ENCODE peak calls at places on chromosomes 11 and 22, in six cellular contexts. G, J, C, W, I and M are unnamed samples.

GRCh38 chr11:122754553-122755322 is 83.6 kb upstream of the CRTAM start:
- DNase-seq in G (no peak), J (peak; percentile 54), C (no peak), W (peak; percentile 11), I (peak; percentile 54), M (peak; percentile 73)

GRCh38 chr11:93724090-93724489 is 17.2 kb downstream of the TAF1D start:
- DNase-seq in G (no peak), J (no peak), C (no peak), W (no peak), I (no peak), M (no peak)

GRCh38 chr11:118608268-118609214 is 1.1 kb downstream of the PHLDB1 start:
- DNase-seq in G (peak; percentile 83), J (peak; percentile 93), C (peak; percentile 86), W (peak; percentile 75), I (peak; percentile 54), M (peak; percentile 89)

GRCh38 chr11:48043111-48043997 is 63.0 kb downstream of the PTPRJ start:
- DNase-seq in G (no peak), J (no peak), C (no peak), W (no peak), I (no peak), M (peak; percentile 72)

GRCh38 chr11:110251837-110252236 is 44.6 kb downstream of the RDX start:
- DNase-seq in G (peak; percentile 77), J (no peak), C (no peak), W (no peak), I (no peak), M (no peak)

GRCh38 chr11:17700991-17701390 is 18.4 kb upstream of the MYOD1 start:
- DNase-seq in G (no peak), J (no peak), C (no peak), W (no peak), I (no peak), M (no peak)

GRCh38 chr11:19777342-19778102 is 64.9 kb downstream of the NAV2 start:
- DNase-seq in G (peak; percentile 77), J (no peak), C (no peak), W (no peak), I (peak; percentile 40), M (no peak)

GRCh38 chr11:83249972-83250593 is 36.1 kb downstream of the CCDC90B start:
- DNase-seq in G (peak; percentile 46), J (no peak), C (no peak), W (no peak), I (peak; percentile 39), M (peak; percentile 42)

GRCh38 chr22:29797351-29797750 is 30.2 kb downstream of the UQCR10 start:
- DNase-seq in G (no peak), J (no peak), C (no peak), W (no peak), I (no peak), M (no peak)

GRCh38 chr22:20111045-20111688 is 4.7 kb upstream of the RANBP1 start:
- DNase-seq in G (no peak), J (peak; percentile 57), C (peak; percentile 10), W (no peak), I (peak; percentile 69), M (peak; percentile 71)

GRCh38 chr11:71269603-71270511 is 17.5 kb upstream of the SHANK2 start:
- DNase-seq in G (peak; percentile 25), J (no peak), C (no peak), W (no peak), I (no peak), M (no peak)

GRCh38 chr11:63880031-63880841 is 36.7 kb downstream of the RCOR2 start:
- DNase-seq in G (peak; percentile 75), J (no peak), C (no peak), W (no peak), I (peak; percentile 28), M (no peak)

GRCh38 chr11:69265911-69266510 is 27.9 kb upstream of the MYEOV start:
- DNase-seq in G (no peak), J (no peak), C (no peak), W (no peak), I (no peak), M (no peak)

GRCh38 chr11:968822-969221 is 43.2 kb downstream of the AP2A2 start:
- DNase-seq in G (no peak), J (no peak), C (no peak), W (no peak), I (no peak), M (no peak)

GRCh38 chr11:79055866-79056632 is 384.8 kb downstream of the TENM4 start:
- DNase-seq in G (peak; percentile 91), J (no peak), C (no peak), W (no peak), I (no peak), M (no peak)

GRCh38 chr11:62398011-62398994 is 20.5 kb upstream of the SCGB1A1 start:
- DNase-seq in G (peak; percentile 73), J (peak; percentile 27), C (peak; percentile 56), W (no peak), I (no peak), M (no peak)

GRCh38 chr11:65553301-65554001 is 4.7 kb downstream of the LTBP3 start:
- DNase-seq in G (no peak), J (peak; percentile 81), C (no peak), W (peak; percentile 52), I (peak; percentile 63), M (peak; percentile 68)

GRCh38 chr22:30872282-30873041 is 96.1 kb downstream of the MORC2 start:
- DNase-seq in G (no peak), J (no peak), C (peak; percentile 14), W (peak; percentile 1), I (no peak), M (no peak)

GRCh38 chr11:63906087-63906486 is 10.9 kb downstream of the RCOR2 start:
- DNase-seq in G (no peak), J (no peak), C (no peak), W (no peak), I (no peak), M (no peak)

GRCh38 chr22:39314251-39314971 is 5.0 kb downstream of the RPL3 start:
- DNase-seq in G (no peak), J (peak; percentile 41), C (no peak), W (no peak), I (no peak), M (no peak)

GRCh38 chr11:26247340-26247739 is 84.6 kb upstream of the ANO3 start:
- DNase-seq in G (peak; percentile 75), J (no peak), C (no peak), W (no peak), I (no peak), M (no peak)

GRCh38 chr22:47091241-47091691 is 328.8 kb downstream of the TBC1D22A start:
- DNase-seq in G (peak; percentile 14), J (peak; percentile 66), C (no peak), W (no peak), I (peak; percentile 28), M (peak; percentile 55)

GRCh38 chr11:106644824-106645223 is 373.5 kb downstream of the GUCY1A2 start:
- DNase-seq in G (peak; percentile 70), J (no peak), C (no peak), W (no peak), I (no peak), M (no peak)

GRCh38 chr22:33851240-33851639 is 69.0 kb downstream of the LARGE1 start:
- DNase-seq in G (peak; percentile 34), J (no peak), C (no peak), W (no peak), I (no peak), M (no peak)

GRCh38 chr22:33848251-33848650 is 72.0 kb downstream of the LARGE1 start:
- DNase-seq in G (peak; percentile 68), J (no peak), C (no peak), W (no peak), I (no peak), M (no peak)

GRCh38 chr22:33851985-33852384 is 68.3 kb downstream of the LARGE1 start:
- DNase-seq in G (no peak), J (no peak), C (no peak), W (no peak), I (no peak), M (no peak)

GRCh38 chr22:33850724-33851123 is 69.6 kb downstream of the LARGE1 start:
- DNase-seq in G (no peak), J (no peak), C (no peak), W (no peak), I (no peak), M (no peak)

DNA sequence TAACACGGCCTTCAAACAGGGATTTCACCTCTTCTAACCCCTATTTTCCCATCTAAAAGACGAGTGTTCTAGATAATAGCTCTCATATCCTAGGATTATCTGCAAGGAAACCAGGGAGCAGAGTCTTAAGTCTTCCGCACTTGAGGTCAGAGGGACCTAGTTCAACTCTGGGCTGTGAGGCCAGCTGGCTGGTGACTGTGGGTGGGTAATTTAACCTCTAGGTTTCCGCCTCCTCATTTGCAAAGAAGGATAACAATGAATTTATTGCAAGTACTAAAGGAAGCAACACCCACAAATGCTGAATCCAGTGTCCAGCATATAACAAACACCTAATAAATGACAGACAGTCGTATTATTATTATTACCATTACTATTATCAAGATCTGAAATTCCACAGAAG is 70.0 kb downstream of the LARGE1 start:
- DNase-seq in G (no peak), J (no peak), C (no peak), W (no peak), I (no peak), M (no peak)
- H3K4me3 ChIP-seq in G (no peak overlapping the region), J (no peak overlapping the region), C (no peak overlapping the region), W (no peak overlapping the region), I (no peak overlapping the region), M (no peak overlapping the region)

GRCh38 chr11:2930705-2931415 is 1.6 kb upstream of the PHLDA2 start:
- DNase-seq in G (no peak), J (peak; percentile 63), C (no peak), W (peak; percentile 93), I (peak; percentile 79), M (peak; percentile 60)
- H3K4me3 ChIP-seq in G (peak overlapping the region; percentile 81), J (peak overlapping the region; percentile 56), C (peak overlapping the region; percentile 35), W (peak overlapping the region; percentile 40), I (peak overlapping the region; percentile 16), M (no peak overlapping the region)

GRCh38 chr11:35618497-35619029 is 303 bp downstream of the FJX1 start:
- DNase-seq in G (peak; percentile 50), J (no peak), C (no peak), W (peak; percentile 8), I (peak; percentile 72), M (no peak)

GRCh38 chr11:35621620-35622019 is 3.4 kb downstream of the FJX1 start:
- DNase-seq in G (no peak), J (no peak), C (no peak), W (no peak), I (no peak), M (no peak)

GRCh38 chr11:35622070-35622469 is 3.8 kb downstream of the FJX1 start:
- DNase-seq in G (peak; percentile 92), J (no peak), C (no peak), W (no peak), I (peak; percentile 34), M (no peak)

GRCh38 chr11:35619030-35619753 is 932 bp downstream of the FJX1 start:
- DNase-seq in G (peak; percentile 61), J (no peak), C (peak; percentile 54), W (peak; percentile 8), I (peak; percentile 75), M (peak; percentile 20)

GRCh38 chr11:35619754-35620640 is 1.7 kb downstream of the FJX1 start:
- DNase-seq in G (peak; percentile 49), J (no peak), C (peak; percentile 35), W (peak; percentile 8), I (peak; percentile 87), M (no peak)
- H3K4me3 ChIP-seq in G (peak overlapping the region; percentile 67), J (no peak overlapping the region), C (peak overlapping the region; percentile 39), W (peak overlapping the region; percentile 44), I (peak overlapping the region; percentile 73), M (no peak overlapping the region)

GRCh38 chr22:42313804-42314581 is 43.5 kb upstream of the TCF20 start:
- DNase-seq in G (peak; percentile 63), J (no peak), C (no peak), W (peak; percentile 87), I (peak; percentile 91), M (peak; percentile 18)
- H3K4me3 ChIP-seq in G (no peak overlapping the region), J (no peak overlapping the region), C (no peak overlapping the region), W (no peak overlapping the region), I (no peak overlapping the region), M (no peak overlapping the region)